ENCODE peak calls at places on chromosomes 1 and 21, in four cellular contexts. One of them, this sample, is unnamed.

GRCh38 chr21:39867198-39867650 is at the start of gene PCP4:
- DNase-seq in GM13977: no peak
- DNase-seq in cardiac muscle cell: peak
- DNase-seq in lower lobe of right lung: peak
- DNase-seq in this sample: peak

GRCh38 chr1:35439626-35440025 is 117.6 kb downstream of the KIAA0319L start:
- DNase-seq in GM13977: no peak
- DNase-seq in cardiac muscle cell: no peak
- DNase-seq in lower lobe of right lung: no peak
- DNase-seq in this sample: no peak

GRCh38 chr1:210299501-210299900 is 29.2 kb upstream of the HHAT start:
- DNase-seq in GM13977: no peak
- DNase-seq in cardiac muscle cell: no peak
- DNase-seq in lower lobe of right lung: no peak
- DNase-seq in this sample: no peak

GRCh38 chr1:29332204-29332603 is 95.9 kb downstream of the PTPRU start:
- DNase-seq in GM13977: no peak
- DNase-seq in cardiac muscle cell: peak
- DNase-seq in lower lobe of right lung: no peak
- DNase-seq in this sample: no peak

GRCh38 chr21:32844653-32845443 is 73.3 kb upstream of the PAXBP1 start:
- DNase-seq in GM13977: no peak
- DNase-seq in cardiac muscle cell: peak
- DNase-seq in lower lobe of right lung: no peak
- DNase-seq in this sample: no peak

GRCh38 chr1:117904485-117904884 is 24.9 kb downstream of the GDAP2 start:
- DNase-seq in GM13977: no peak
- DNase-seq in cardiac muscle cell: no peak
- DNase-seq in lower lobe of right lung: no peak
- DNase-seq in this sample: no peak

GRCh38 chr1:109873278-109874175 is 37.1 kb upstream of the CSF1 start:
- DNase-seq in GM13977: no peak
- DNase-seq in cardiac muscle cell: peak
- DNase-seq in lower lobe of right lung: no peak
- DNase-seq in this sample: no peak

GRCh38 chr1:228445867-228446584 is 29.4 kb upstream of the TRIM17 start:
- DNase-seq in GM13977: peak
- DNase-seq in cardiac muscle cell: peak
- DNase-seq in lower lobe of right lung: no peak
- DNase-seq in this sample: peak

GRCh38 chr21:32732544-32732943 is 4.7 kb upstream of the SYNJ1 start:
- DNase-seq in GM13977: no peak
- DNase-seq in cardiac muscle cell: no peak
- DNase-seq in lower lobe of right lung: no peak
- DNase-seq in this sample: no peak

GRCh38 chr1:1344672-1345361 is 4.4 kb downstream of the DVL1 start:
- DNase-seq in GM13977: no peak
- DNase-seq in cardiac muscle cell: no peak
- DNase-seq in lower lobe of right lung: no peak
- DNase-seq in this sample: no peak

GRCh38 chr1:101203812-101204540 is 32.8 kb upstream of the S1PR1 start:
- DNase-seq in GM13977: no peak
- DNase-seq in cardiac muscle cell: peak
- DNase-seq in lower lobe of right lung: no peak
- DNase-seq in this sample: no peak

GRCh38 chr1:16978589-16979474 is 1.6 kb downstream of the MFAP2 start:
- DNase-seq in GM13977: no peak
- DNase-seq in cardiac muscle cell: peak
- DNase-seq in lower lobe of right lung: no peak
- DNase-seq in this sample: no peak

GRCh38 chr21:44986471-44987291 is 46.9 kb downstream of the SLX9 start:
- DNase-seq in GM13977: no peak
- DNase-seq in cardiac muscle cell: no peak
- DNase-seq in lower lobe of right lung: peak
- DNase-seq in this sample: no peak

GRCh38 chr1:6268431-6268830 is 7.5 kb upstream of the GPR153 start:
- DNase-seq in GM13977: no peak
- DNase-seq in cardiac muscle cell: no peak
- DNase-seq in lower lobe of right lung: no peak
- DNase-seq in this sample: no peak

DNA sequence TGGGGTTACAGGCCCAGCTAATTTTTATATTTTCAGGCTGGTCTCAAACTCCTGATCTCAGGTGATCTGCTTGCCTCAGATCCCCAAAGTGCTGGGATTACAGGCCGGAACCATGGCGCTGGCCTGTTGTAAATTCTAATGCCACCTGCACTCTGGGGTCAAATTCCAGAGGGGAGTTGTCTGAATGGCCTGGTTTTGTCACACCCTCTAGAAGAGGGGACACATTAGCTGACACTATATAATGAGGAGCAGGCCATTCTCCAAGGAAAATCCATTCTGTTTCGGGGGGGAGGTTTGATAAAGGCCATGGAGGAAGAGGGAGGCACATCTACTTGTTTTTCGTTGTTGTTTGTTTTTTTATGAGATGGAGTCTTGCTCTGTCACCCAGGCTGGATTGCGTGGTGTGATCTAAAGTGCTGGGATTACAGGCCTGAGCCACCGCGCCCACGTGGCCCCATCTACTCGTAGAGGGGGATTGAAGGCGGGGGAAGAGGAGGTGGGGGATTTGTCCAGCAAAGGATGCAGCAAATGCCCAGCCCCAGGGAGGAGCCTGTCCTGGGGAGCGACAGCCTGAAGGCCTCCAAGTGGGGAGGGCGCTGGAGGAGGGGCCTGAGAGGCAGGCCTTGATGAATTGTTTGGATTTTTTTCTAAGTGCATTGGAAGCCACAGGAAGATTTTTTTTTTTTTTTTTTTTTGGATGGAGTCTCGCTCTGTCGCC is 78.4 kb upstream of the SLC45A1 start:
- DNase-seq in GM13977: no peak
- DNase-seq in cardiac muscle cell: peak
- DNase-seq in lower lobe of right lung: peak
- DNase-seq in this sample: no peak
- TF ChIP-seq CTCF in GM13977: no peak
- TF ChIP-seq CTCF in cardiac muscle cell: no peak
- TF ChIP-seq CTCF in lower lobe of right lung: no peak
- TF ChIP-seq CTCF in this sample: no peak

DNA sequence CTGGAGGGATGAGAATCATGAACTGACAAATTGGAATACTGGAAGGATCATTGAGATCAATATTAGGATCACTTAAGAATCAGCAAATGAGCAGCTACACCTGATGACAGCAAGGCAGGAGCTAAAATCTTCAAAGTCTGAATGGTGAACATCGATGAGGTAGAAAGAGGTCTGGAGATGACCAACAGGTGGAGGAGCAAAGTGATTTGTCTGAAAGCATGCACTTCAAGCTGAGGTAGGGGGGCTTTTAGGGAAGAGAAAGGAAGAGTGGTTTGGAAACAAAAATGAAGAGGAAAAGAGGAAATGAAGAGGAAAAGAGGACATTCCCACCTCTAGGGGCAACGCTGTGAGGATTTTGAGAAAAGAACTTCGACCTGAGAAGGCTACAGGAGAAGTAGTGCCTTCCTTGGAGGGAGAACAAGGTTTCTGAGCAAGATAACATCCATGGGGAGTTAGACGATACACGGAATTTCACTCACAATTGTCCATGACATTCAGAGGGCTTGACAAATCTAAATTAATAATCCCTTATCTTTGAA is 79.0 kb downstream of the APP start:
- DNase-seq in GM13977: no peak
- DNase-seq in cardiac muscle cell: no peak
- DNase-seq in lower lobe of right lung: no peak
- DNase-seq in this sample: no peak
- TF ChIP-seq CTCF in GM13977: no peak
- TF ChIP-seq CTCF in cardiac muscle cell: no peak
- TF ChIP-seq CTCF in lower lobe of right lung: no peak
- TF ChIP-seq CTCF in this sample: no peak

GRCh38 chr1:15959424-15959823 is 16.5 kb downstream of the ZBTB17 start:
- DNase-seq in GM13977: no peak
- DNase-seq in cardiac muscle cell: no peak
- DNase-seq in lower lobe of right lung: no peak
- DNase-seq in this sample: no peak

GRCh38 chr1:15959847-15960446 is 16.0 kb downstream of the ZBTB17 start:
- DNase-seq in GM13977: no peak
- DNase-seq in cardiac muscle cell: no peak
- DNase-seq in lower lobe of right lung: no peak
- DNase-seq in this sample: no peak

GRCh38 chr1:15957221-15958090 is 18.4 kb downstream of the ZBTB17 start:
- DNase-seq in GM13977: no peak
- DNase-seq in cardiac muscle cell: no peak
- DNase-seq in lower lobe of right lung: no peak
- DNase-seq in this sample: no peak

GRCh38 chr1:15958111-15958510 is 17.8 kb downstream of the ZBTB17 start:
- DNase-seq in GM13977: no peak
- DNase-seq in cardiac muscle cell: no peak
- DNase-seq in lower lobe of right lung: no peak
- DNase-seq in this sample: no peak

GRCh38 chr1:15958788-15959187 is 17.1 kb downstream of the ZBTB17 start:
- DNase-seq in GM13977: no peak
- DNase-seq in cardiac muscle cell: no peak
- DNase-seq in lower lobe of right lung: no peak
- DNase-seq in this sample: no peak
- TF ChIP-seq CTCF in GM13977: no peak
- TF ChIP-seq CTCF in cardiac muscle cell: no peak
- TF ChIP-seq CTCF in lower lobe of right lung: no peak
- TF ChIP-seq CTCF in this sample: no peak

GRCh38 chr1:202213361-202214088 is 19.9 kb downstream of the LGR6 start:
- DNase-seq in GM13977: no peak
- DNase-seq in cardiac muscle cell: no peak
- DNase-seq in lower lobe of right lung: no peak
- DNase-seq in this sample: no peak
- TF ChIP-seq CTCF in GM13977: no peak
- TF ChIP-seq CTCF in cardiac muscle cell: peak
- TF ChIP-seq CTCF in lower lobe of right lung: no peak
- TF ChIP-seq CTCF in this sample: no peak

GRCh38 chr21:15112858-15113257 is 48.1 kb upstream of the NRIP1 start:
- DNase-seq in GM13977: no peak
- DNase-seq in cardiac muscle cell: no peak
- DNase-seq in lower lobe of right lung: no peak
- DNase-seq in this sample: no peak
- TF ChIP-seq CTCF in GM13977: no peak
- TF ChIP-seq CTCF in cardiac muscle cell: no peak
- TF ChIP-seq CTCF in lower lobe of right lung: no peak
- TF ChIP-seq CTCF in this sample: no peak

GRCh38 chr1:154998201-154998780 is 4.3 kb upstream of the ZBTB7B start:
- DNase-seq in GM13977: no peak
- DNase-seq in cardiac muscle cell: no peak
- DNase-seq in lower lobe of right lung: no peak
- DNase-seq in this sample: no peak
- TF ChIP-seq CTCF in GM13977: peak
- TF ChIP-seq CTCF in cardiac muscle cell: peak
- TF ChIP-seq CTCF in lower lobe of right lung: no peak
- TF ChIP-seq CTCF in this sample: peak

GRCh38 chr1:231075020-231075419 is 35.0 kb upstream of the FAM89A start:
- DNase-seq in GM13977: no peak
- DNase-seq in cardiac muscle cell: no peak
- DNase-seq in lower lobe of right lung: no peak
- DNase-seq in this sample: no peak
- TF ChIP-seq CTCF in GM13977: no peak
- TF ChIP-seq CTCF in cardiac muscle cell: no peak
- TF ChIP-seq CTCF in lower lobe of right lung: no peak
- TF ChIP-seq CTCF in this sample: no peak

This sample was measured in GM20000.